ENCODE peak calls at places on chromosomes 6 and 20, in ten cellular contexts. One of them, this sample, is unnamed.

GRCh38 chr6:144066255-144066654 is 29.1 kb downstream of the SF3B5 start:
- DNase-seq in GM13976: no peak
- DNase-seq in T-helper 17 cell: no peak
- DNase-seq in NCI-H1092: no peak
- DNase-seq in stimulated activated CD8-positive, alpha-beta memory T cell treated with anti-CD3 and anti-CD28 coated beads, Interleukin-2, amount 100 ng/mL, for 1 hour: no peak
- DNase-seq in T follicular helper cell: no peak
- DNase-seq in NCI-H1930: no peak
- DNase-seq in activated naive CD4-positive, alpha-beta T cell treated with anti-CD3 and anti-CD28 coated beads for 36 hours: no peak
- DNase-seq in Right ventricle myocardium superior: no peak
- DNase-seq in RWPE2: no peak
- DNase-seq in this sample: no peak

GRCh38 chr6:155709262-155709661 is 253.6 kb upstream of the NOX3 start:
- DNase-seq in activated naive CD4-positive, alpha-beta T cell treated with anti-CD3 and anti-CD28 coated beads for 36 hours: no peak
- DNase-seq in NCI-H1930: no peak
- DNase-seq in NCI-H1092: no peak
- DNase-seq in stimulated activated CD8-positive, alpha-beta memory T cell treated with anti-CD3 and anti-CD28 coated beads, Interleukin-2, amount 100 ng/mL, for 1 hour: no peak
- DNase-seq in T-helper 17 cell: no peak
- DNase-seq in Right ventricle myocardium superior: no peak
- DNase-seq in RWPE2: no peak
- DNase-seq in T follicular helper cell: no peak
- DNase-seq in GM13976: no peak
- DNase-seq in this sample: no peak

GRCh38 chr6:138115877-138116660 is 8.8 kb upstream of the PERP start:
- DNase-seq in NCI-H1092: peak
- DNase-seq in activated naive CD4-positive, alpha-beta T cell treated with anti-CD3 and anti-CD28 coated beads for 36 hours: peak
- DNase-seq in Right ventricle myocardium superior: peak
- DNase-seq in T-helper 17 cell: no peak
- DNase-seq in T follicular helper cell: peak
- DNase-seq in GM13976: peak
- DNase-seq in NCI-H1930: peak
- DNase-seq in stimulated activated CD8-positive, alpha-beta memory T cell treated with anti-CD3 and anti-CD28 coated beads, Interleukin-2, amount 100 ng/mL, for 1 hour: no peak
- DNase-seq in RWPE2: no peak
- DNase-seq in this sample: peak

GRCh38 chr6:20811112-20811746 is 277.0 kb downstream of the CDKAL1 start:
- DNase-seq in Right ventricle myocardium superior: no peak
- DNase-seq in NCI-H1930: peak
- DNase-seq in RWPE2: peak
- DNase-seq in GM13976: no peak
- DNase-seq in T-helper 17 cell: no peak
- DNase-seq in T follicular helper cell: no peak
- DNase-seq in activated naive CD4-positive, alpha-beta T cell treated with anti-CD3 and anti-CD28 coated beads for 36 hours: no peak
- DNase-seq in NCI-H1092: no peak
- DNase-seq in stimulated activated CD8-positive, alpha-beta memory T cell treated with anti-CD3 and anti-CD28 coated beads, Interleukin-2, amount 100 ng/mL, for 1 hour: no peak
- DNase-seq in this sample: peak

GRCh38 chr6:15894973-15895858 is 232.4 kb upstream of the DTNBP1 start:
- DNase-seq in NCI-H1092: no peak
- DNase-seq in T follicular helper cell: no peak
- DNase-seq in GM13976: no peak
- DNase-seq in activated naive CD4-positive, alpha-beta T cell treated with anti-CD3 and anti-CD28 coated beads for 36 hours: no peak
- DNase-seq in stimulated activated CD8-positive, alpha-beta memory T cell treated with anti-CD3 and anti-CD28 coated beads, Interleukin-2, amount 100 ng/mL, for 1 hour: no peak
- DNase-seq in Right ventricle myocardium superior: no peak
- DNase-seq in RWPE2: no peak
- DNase-seq in T-helper 17 cell: no peak
- DNase-seq in NCI-H1930: no peak
- DNase-seq in this sample: no peak

GRCh38 chr20:33951171-33951570 is 42.5 kb upstream of the RALY start:
- DNase-seq in GM13976: no peak
- DNase-seq in RWPE2: no peak
- DNase-seq in NCI-H1930: no peak
- DNase-seq in Right ventricle myocardium superior: no peak
- DNase-seq in stimulated activated CD8-positive, alpha-beta memory T cell treated with anti-CD3 and anti-CD28 coated beads, Interleukin-2, amount 100 ng/mL, for 1 hour: no peak
- DNase-seq in T follicular helper cell: no peak
- DNase-seq in NCI-H1092: no peak
- DNase-seq in activated naive CD4-positive, alpha-beta T cell treated with anti-CD3 and anti-CD28 coated beads for 36 hours: no peak
- DNase-seq in T-helper 17 cell: no peak
- DNase-seq in this sample: no peak

GRCh38 chr6:52887912-52888535 is 21.5 kb downstream of the GSTA3 start:
- DNase-seq in GM13976: no peak
- DNase-seq in Right ventricle myocardium superior: no peak
- DNase-seq in stimulated activated CD8-positive, alpha-beta memory T cell treated with anti-CD3 and anti-CD28 coated beads, Interleukin-2, amount 100 ng/mL, for 1 hour: no peak
- DNase-seq in NCI-H1092: no peak
- DNase-seq in activated naive CD4-positive, alpha-beta T cell treated with anti-CD3 and anti-CD28 coated beads for 36 hours: no peak
- DNase-seq in RWPE2: no peak
- DNase-seq in T-helper 17 cell: no peak
- DNase-seq in T follicular helper cell: no peak
- DNase-seq in NCI-H1930: no peak
- DNase-seq in this sample: no peak

GRCh38 chr6:84719152-84719551 is 45.2 kb downstream of the TBX18 start:
- DNase-seq in Right ventricle myocardium superior: no peak
- DNase-seq in GM13976: no peak
- DNase-seq in RWPE2: no peak
- DNase-seq in T-helper 17 cell: no peak
- DNase-seq in activated naive CD4-positive, alpha-beta T cell treated with anti-CD3 and anti-CD28 coated beads for 36 hours: no peak
- DNase-seq in T follicular helper cell: no peak
- DNase-seq in NCI-H1092: no peak
- DNase-seq in NCI-H1930: no peak
- DNase-seq in stimulated activated CD8-positive, alpha-beta memory T cell treated with anti-CD3 and anti-CD28 coated beads, Interleukin-2, amount 100 ng/mL, for 1 hour: no peak
- DNase-seq in this sample: no peak

GRCh38 chr6:18501313-18502013 is 114.3 kb downstream of the RNF144B start:
- DNase-seq in NCI-H1092: no peak
- DNase-seq in NCI-H1930: no peak
- DNase-seq in RWPE2: no peak
- DNase-seq in Right ventricle myocardium superior: peak
- DNase-seq in stimulated activated CD8-positive, alpha-beta memory T cell treated with anti-CD3 and anti-CD28 coated beads, Interleukin-2, amount 100 ng/mL, for 1 hour: no peak
- DNase-seq in GM13976: peak
- DNase-seq in T-helper 17 cell: no peak
- DNase-seq in T follicular helper cell: no peak
- DNase-seq in activated naive CD4-positive, alpha-beta T cell treated with anti-CD3 and anti-CD28 coated beads for 36 hours: peak
- DNase-seq in this sample: no peak

GRCh38 chr6:32854376-32855178 is 585 bp downstream of the PSMB9 start:
- DNase-seq in T follicular helper cell: peak
- DNase-seq in NCI-H1092: no peak
- DNase-seq in stimulated activated CD8-positive, alpha-beta memory T cell treated with anti-CD3 and anti-CD28 coated beads, Interleukin-2, amount 100 ng/mL, for 1 hour: peak
- DNase-seq in NCI-H1930: no peak
- DNase-seq in activated naive CD4-positive, alpha-beta T cell treated with anti-CD3 and anti-CD28 coated beads for 36 hours: peak
- DNase-seq in RWPE2: no peak
- DNase-seq in T-helper 17 cell: peak
- DNase-seq in GM13976: peak
- DNase-seq in Right ventricle myocardium superior: peak
- DNase-seq in this sample: peak

GRCh38 chr20:41141153-41141815 is 3.9 kb downstream of the PLCG1 start:
- DNase-seq in activated naive CD4-positive, alpha-beta T cell treated with anti-CD3 and anti-CD28 coated beads for 36 hours: peak
- DNase-seq in Right ventricle myocardium superior: peak
- DNase-seq in NCI-H1092: no peak
- DNase-seq in GM13976: no peak
- DNase-seq in stimulated activated CD8-positive, alpha-beta memory T cell treated with anti-CD3 and anti-CD28 coated beads, Interleukin-2, amount 100 ng/mL, for 1 hour: no peak
- DNase-seq in RWPE2: peak
- DNase-seq in T follicular helper cell: no peak
- DNase-seq in NCI-H1930: no peak
- DNase-seq in T-helper 17 cell: no peak
- DNase-seq in this sample: no peak

GRCh38 chr6:167987811-167988495 is 9.5 kb upstream of the KIF25 start:
- DNase-seq in GM13976: no peak
- DNase-seq in T follicular helper cell: no peak
- DNase-seq in NCI-H1930: no peak
- DNase-seq in Right ventricle myocardium superior: no peak
- DNase-seq in T-helper 17 cell: no peak
- DNase-seq in RWPE2: no peak
- DNase-seq in activated naive CD4-positive, alpha-beta T cell treated with anti-CD3 and anti-CD28 coated beads for 36 hours: no peak
- DNase-seq in NCI-H1092: no peak
- DNase-seq in stimulated activated CD8-positive, alpha-beta memory T cell treated with anti-CD3 and anti-CD28 coated beads, Interleukin-2, amount 100 ng/mL, for 1 hour: no peak
- DNase-seq in this sample: no peak

GRCh38 chr20:36104856-36105255 is 49.7 kb upstream of the EPB41L1 start:
- DNase-seq in GM13976: no peak
- DNase-seq in activated naive CD4-positive, alpha-beta T cell treated with anti-CD3 and anti-CD28 coated beads for 36 hours: no peak
- DNase-seq in T follicular helper cell: no peak
- DNase-seq in Right ventricle myocardium superior: no peak
- DNase-seq in NCI-H1092: no peak
- DNase-seq in RWPE2: no peak
- DNase-seq in stimulated activated CD8-positive, alpha-beta memory T cell treated with anti-CD3 and anti-CD28 coated beads, Interleukin-2, amount 100 ng/mL, for 1 hour: no peak
- DNase-seq in T-helper 17 cell: no peak
- DNase-seq in NCI-H1930: no peak
- DNase-seq in this sample: no peak

GRCh38 chr20:4234128-4234527 is 218.8 kb upstream of the RNF24 start:
- DNase-seq in Right ventricle myocardium superior: no peak
- DNase-seq in stimulated activated CD8-positive, alpha-beta memory T cell treated with anti-CD3 and anti-CD28 coated beads, Interleukin-2, amount 100 ng/mL, for 1 hour: no peak
- DNase-seq in NCI-H1092: no peak
- DNase-seq in GM13976: no peak
- DNase-seq in RWPE2: no peak
- DNase-seq in activated naive CD4-positive, alpha-beta T cell treated with anti-CD3 and anti-CD28 coated beads for 36 hours: no peak
- DNase-seq in T-helper 17 cell: no peak
- DNase-seq in NCI-H1930: no peak
- DNase-seq in T follicular helper cell: no peak
- DNase-seq in this sample: peak

GRCh38 chr6:90302320-90302719 is 5.7 kb upstream of the BACH2 start:
- DNase-seq in T-helper 17 cell: no peak
- DNase-seq in NCI-H1092: no peak
- DNase-seq in stimulated activated CD8-positive, alpha-beta memory T cell treated with anti-CD3 and anti-CD28 coated beads, Interleukin-2, amount 100 ng/mL, for 1 hour: no peak
- DNase-seq in RWPE2: no peak
- DNase-seq in activated naive CD4-positive, alpha-beta T cell treated with anti-CD3 and anti-CD28 coated beads for 36 hours: no peak
- DNase-seq in GM13976: no peak
- DNase-seq in Right ventricle myocardium superior: no peak
- DNase-seq in NCI-H1930: no peak
- DNase-seq in T follicular helper cell: no peak
- DNase-seq in this sample: no peak

GRCh38 chr20:23331951-23332350 is 18.6 kb upstream of the NXT1 start:
- DNase-seq in activated naive CD4-positive, alpha-beta T cell treated with anti-CD3 and anti-CD28 coated beads for 36 hours: no peak
- DNase-seq in Right ventricle myocardium superior: no peak
- DNase-seq in stimulated activated CD8-positive, alpha-beta memory T cell treated with anti-CD3 and anti-CD28 coated beads, Interleukin-2, amount 100 ng/mL, for 1 hour: no peak
- DNase-seq in T-helper 17 cell: no peak
- DNase-seq in NCI-H1930: no peak
- DNase-seq in T follicular helper cell: no peak
- DNase-seq in RWPE2: no peak
- DNase-seq in GM13976: no peak
- DNase-seq in NCI-H1092: no peak
- DNase-seq in this sample: no peak

GRCh38 chr6:162973141-162973872 is 245.5 kb downstream of the PACRG start:
- DNase-seq in T-helper 17 cell: no peak
- DNase-seq in GM13976: no peak
- DNase-seq in stimulated activated CD8-positive, alpha-beta memory T cell treated with anti-CD3 and anti-CD28 coated beads, Interleukin-2, amount 100 ng/mL, for 1 hour: no peak
- DNase-seq in RWPE2: no peak
- DNase-seq in NCI-H1092: no peak
- DNase-seq in activated naive CD4-positive, alpha-beta T cell treated with anti-CD3 and anti-CD28 coated beads for 36 hours: no peak
- DNase-seq in Right ventricle myocardium superior: no peak
- DNase-seq in NCI-H1930: no peak
- DNase-seq in T follicular helper cell: no peak
- DNase-seq in this sample: no peak

GRCh38 chr6:113813207-113813606 is 43.9 kb upstream of the MARCKS start:
- DNase-seq in T-helper 17 cell: no peak
- DNase-seq in Right ventricle myocardium superior: no peak
- DNase-seq in T follicular helper cell: no peak
- DNase-seq in RWPE2: no peak
- DNase-seq in NCI-H1092: no peak
- DNase-seq in GM13976: no peak
- DNase-seq in activated naive CD4-positive, alpha-beta T cell treated with anti-CD3 and anti-CD28 coated beads for 36 hours: no peak
- DNase-seq in NCI-H1930: no peak
- DNase-seq in stimulated activated CD8-positive, alpha-beta memory T cell treated with anti-CD3 and anti-CD28 coated beads, Interleukin-2, amount 100 ng/mL, for 1 hour: no peak
- DNase-seq in this sample: no peak

GRCh38 chr6:43608783-43609182 is 20.3 kb downstream of the GTPBP2 start:
- DNase-seq in NCI-H1092: no peak
- DNase-seq in GM13976: no peak
- DNase-seq in Right ventricle myocardium superior: no peak
- DNase-seq in T-helper 17 cell: no peak
- DNase-seq in activated naive CD4-positive, alpha-beta T cell treated with anti-CD3 and anti-CD28 coated beads for 36 hours: no peak
- DNase-seq in RWPE2: no peak
- DNase-seq in stimulated activated CD8-positive, alpha-beta memory T cell treated with anti-CD3 and anti-CD28 coated beads, Interleukin-2, amount 100 ng/mL, for 1 hour: no peak
- DNase-seq in NCI-H1930: no peak
- DNase-seq in T follicular helper cell: no peak
- DNase-seq in this sample: no peak

GRCh38 chr20:9338101-9338500 is 176.3 kb upstream of the LAMP5 start:
- DNase-seq in NCI-H1930: no peak
- DNase-seq in Right ventricle myocardium superior: no peak
- DNase-seq in stimulated activated CD8-positive, alpha-beta memory T cell treated with anti-CD3 and anti-CD28 coated beads, Interleukin-2, amount 100 ng/mL, for 1 hour: no peak
- DNase-seq in GM13976: no peak
- DNase-seq in RWPE2: no peak
- DNase-seq in T-helper 17 cell: no peak
- DNase-seq in activated naive CD4-positive, alpha-beta T cell treated with anti-CD3 and anti-CD28 coated beads for 36 hours: no peak
- DNase-seq in NCI-H1092: no peak
- DNase-seq in T follicular helper cell: no peak
- DNase-seq in this sample: no peak

GRCh38 chr6:158557927-158558326 is 2.0 kb upstream of the TMEM181 start:
- DNase-seq in T-helper 17 cell: no peak
- DNase-seq in GM13976: no peak
- DNase-seq in NCI-H1930: no peak
- DNase-seq in NCI-H1092: no peak
- DNase-seq in stimulated activated CD8-positive, alpha-beta memory T cell treated with anti-CD3 and anti-CD28 coated beads, Interleukin-2, amount 100 ng/mL, for 1 hour: no peak
- DNase-seq in Right ventricle myocardium superior: no peak
- DNase-seq in T follicular helper cell: no peak
- DNase-seq in activated naive CD4-positive, alpha-beta T cell treated with anti-CD3 and anti-CD28 coated beads for 36 hours: no peak
- DNase-seq in RWPE2: no peak
- DNase-seq in this sample: no peak

GRCh38 chr6:140062042-140063041 is 687.9 kb upstream of the CITED2 start:
- DNase-seq in NCI-H1092: no peak
- DNase-seq in T follicular helper cell: no peak
- DNase-seq in stimulated activated CD8-positive, alpha-beta memory T cell treated with anti-CD3 and anti-CD28 coated beads, Interleukin-2, amount 100 ng/mL, for 1 hour: no peak
- DNase-seq in activated naive CD4-positive, alpha-beta T cell treated with anti-CD3 and anti-CD28 coated beads for 36 hours: no peak
- DNase-seq in Right ventricle myocardium superior: peak
- DNase-seq in RWPE2: peak
- DNase-seq in GM13976: no peak
- DNase-seq in NCI-H1930: no peak
- DNase-seq in T-helper 17 cell: no peak
- DNase-seq in this sample: peak

GRCh38 chr6:7523922-7524321 is 17.5 kb upstream of the DSP start:
- DNase-seq in Right ventricle myocardium superior: no peak
- DNase-seq in stimulated activated CD8-positive, alpha-beta memory T cell treated with anti-CD3 and anti-CD28 coated beads, Interleukin-2, amount 100 ng/mL, for 1 hour: no peak
- DNase-seq in NCI-H1092: no peak
- DNase-seq in NCI-H1930: no peak
- DNase-seq in activated naive CD4-positive, alpha-beta T cell treated with anti-CD3 and anti-CD28 coated beads for 36 hours: no peak
- DNase-seq in GM13976: no peak
- DNase-seq in T-helper 17 cell: no peak
- DNase-seq in T follicular helper cell: no peak
- DNase-seq in RWPE2: no peak
- DNase-seq in this sample: no peak

GRCh38 chr20:16299892-16300291 is 273.4 kb downstream of the KIF16B start:
- DNase-seq in RWPE2: no peak
- DNase-seq in T follicular helper cell: no peak
- DNase-seq in T-helper 17 cell: no peak
- DNase-seq in stimulated activated CD8-positive, alpha-beta memory T cell treated with anti-CD3 and anti-CD28 coated beads, Interleukin-2, amount 100 ng/mL, for 1 hour: no peak
- DNase-seq in NCI-H1092: no peak
- DNase-seq in NCI-H1930: no peak
- DNase-seq in GM13976: no peak
- DNase-seq in activated naive CD4-positive, alpha-beta T cell treated with anti-CD3 and anti-CD28 coated beads for 36 hours: no peak
- DNase-seq in Right ventricle myocardium superior: no peak
- DNase-seq in this sample: no peak

GRCh38 chr6:32664827-32665362 is 1.6 kb downstream of the HLA-DQB1 start:
- DNase-seq in RWPE2: no peak
- DNase-seq in T-helper 17 cell: no peak
- DNase-seq in NCI-H1930: no peak
- DNase-seq in T follicular helper cell: peak
- DNase-seq in Right ventricle myocardium superior: peak
- DNase-seq in GM13976: peak
- DNase-seq in activated naive CD4-positive, alpha-beta T cell treated with anti-CD3 and anti-CD28 coated beads for 36 hours: peak
- DNase-seq in stimulated activated CD8-positive, alpha-beta memory T cell treated with anti-CD3 and anti-CD28 coated beads, Interleukin-2, amount 100 ng/mL, for 1 hour: no peak
- DNase-seq in NCI-H1092: no peak
- DNase-seq in this sample: no peak

GRCh38 chr6:89035252-89036106 is 45.1 kb upstream of the PNRC1 start:
- DNase-seq in Right ventricle myocardium superior: peak
- DNase-seq in stimulated activated CD8-positive, alpha-beta memory T cell treated with anti-CD3 and anti-CD28 coated beads, Interleukin-2, amount 100 ng/mL, for 1 hour: no peak
- DNase-seq in NCI-H1930: no peak
- DNase-seq in RWPE2: peak
- DNase-seq in NCI-H1092: no peak
- DNase-seq in T follicular helper cell: no peak
- DNase-seq in activated naive CD4-positive, alpha-beta T cell treated with anti-CD3 and anti-CD28 coated beads for 36 hours: no peak
- DNase-seq in GM13976: no peak
- DNase-seq in T-helper 17 cell: no peak
- DNase-seq in this sample: peak

GRCh38 chr20:60510356-60510755 is 552.1 kb downstream of the CDH26 start:
- DNase-seq in NCI-H1092: no peak
- DNase-seq in NCI-H1930: no peak
- DNase-seq in GM13976: no peak
- DNase-seq in RWPE2: no peak
- DNase-seq in activated naive CD4-positive, alpha-beta T cell treated with anti-CD3 and anti-CD28 coated beads for 36 hours: no peak
- DNase-seq in stimulated activated CD8-positive, alpha-beta memory T cell treated with anti-CD3 and anti-CD28 coated beads, Interleukin-2, amount 100 ng/mL, for 1 hour: no peak
- DNase-seq in T-helper 17 cell: no peak
- DNase-seq in Right ventricle myocardium superior: no peak
- DNase-seq in T follicular helper cell: no peak
- DNase-seq in this sample: no peak

GRCh38 chr6:56671651-56672461 is 29.2 kb upstream of the DST start:
- DNase-seq in stimulated activated CD8-positive, alpha-beta memory T cell treated with anti-CD3 and anti-CD28 coated beads, Interleukin-2, amount 100 ng/mL, for 1 hour: no peak
- DNase-seq in activated naive CD4-positive, alpha-beta T cell treated with anti-CD3 and anti-CD28 coated beads for 36 hours: no peak
- DNase-seq in GM13976: no peak
- DNase-seq in T-helper 17 cell: no peak
- DNase-seq in T follicular helper cell: no peak
- DNase-seq in NCI-H1930: no peak
- DNase-seq in NCI-H1092: no peak
- DNase-seq in Right ventricle myocardium superior: no peak
- DNase-seq in RWPE2: no peak
- DNase-seq in this sample: no peak